ENCODE peak calls at places on chromosomes 6 and 20, in ten cellular contexts. F, I, C, G, J, X, P, N, H and B are unnamed samples.

GRCh38 chr20:57698191-57698866 is 11.5 kb downstream of the PMEPA1 start:
- DNase-seq in F (no peak), I (peak; percentile 91), C (no peak), G (peak; percentile 97), J (peak; percentile 83), X (peak; percentile 94), P (peak; percentile 40), N (peak; percentile 99), H (no peak), B (peak; percentile 73)

GRCh38 chr20:7691647-7692046 is 248.6 kb downstream of the HAO1 start:
- DNase-seq in F (no peak), I (no peak), C (no peak), G (no peak), J (no peak), X (peak; percentile 11), P (no peak), N (no peak), H (no peak), B (no peak)

GRCh38 chr20:58852559-58853271 is at the start of gene GNAS:
- DNase-seq in F (peak; percentile 47), I (peak; percentile 54), C (no peak), G (peak; percentile 76), J (no peak), X (peak; percentile 70), P (no peak), N (no peak), H (no peak), B (peak; percentile 71)

GRCh38 chr6:152529364-152529763 is 107.8 kb downstream of the SYNE1 start:
- DNase-seq in F (no peak), I (no peak), C (no peak), G (peak; percentile 32), J (no peak), X (no peak), P (no peak), N (no peak), H (no peak), B (no peak)

GRCh38 chr20:41245086-41245707 is 72.3 kb downstream of the ZHX3 start:
- DNase-seq in F (no peak), I (no peak), C (no peak), G (peak; percentile 66), J (no peak), X (peak; percentile 54), P (no peak), N (no peak), H (peak; percentile 7), B (no peak)

GRCh38 chr6:20840675-20841074 is 306.4 kb downstream of the CDKAL1 start:
- DNase-seq in F (no peak), I (no peak), C (no peak), G (peak; percentile 78), J (no peak), X (peak; percentile 69), P (no peak), N (no peak), H (no peak), B (no peak)

GRCh38 chr20:707711-708110 is 32.1 kb upstream of the SCRT2 start:
- DNase-seq in F (peak; percentile 2), I (no peak), C (no peak), G (no peak), J (no peak), X (no peak), P (peak; percentile 10), N (no peak), H (no peak), B (no peak)

GRCh38 chr6:113858067-113858604 is 991 bp downstream of the MARCKS start:
- DNase-seq in F (no peak), I (peak; percentile 2), C (peak; percentile 51), G (peak; percentile 61), J (peak; percentile 65), X (peak; percentile 54), P (peak; percentile 46), N (no peak), H (no peak), B (peak; percentile 40)

GRCh38 chr6:98971303-98971702 is 23.6 kb upstream of the FBXL4 start:
- DNase-seq in F (no peak), I (no peak), C (no peak), G (no peak), J (no peak), X (no peak), P (no peak), N (no peak), H (no peak), B (no peak)

GRCh38 chr6:33172307-33173227 is 19.7 kb downstream of the COL11A2 start:
- DNase-seq in F (no peak), I (peak; percentile 29), C (no peak), G (peak; percentile 53), J (no peak), X (peak; percentile 43), P (no peak), N (no peak), H (no peak), B (peak; percentile 27)

GRCh38 chr20:43926691-43927090 is 12.0 kb downstream of the TOX2 start:
- DNase-seq in F (no peak), I (no peak), C (no peak), G (no peak), J (no peak), X (no peak), P (no peak), N (no peak), H (no peak), B (no peak)

GRCh38 chr6:148760143-148760505 is 13.3 kb downstream of the UST start:
- DNase-seq in F (no peak), I (no peak), C (no peak), G (no peak), J (no peak), X (no peak), P (no peak), N (no peak), H (no peak), B (no peak)

GRCh38 chr6:44935693-44936300 is 392.3 kb upstream of the RUNX2 start:
- DNase-seq in F (no peak), I (no peak), C (no peak), G (no peak), J (no peak), X (peak; percentile 7), P (no peak), N (no peak), H (no peak), B (no peak)

GRCh38 chr6:119349041-119349340 is 570 bp downstream of the MAN1A1 start:
- DNase-seq in F (no peak), I (no peak), C (no peak), G (no peak), J (peak; percentile 64), X (no peak), P (peak; percentile 26), N (no peak), H (no peak), B (no peak)

GRCh38 chr20:21826946-21827345 is 121.5 kb downstream of the PAX1 start:
- DNase-seq in F (no peak), I (no peak), C (no peak), G (no peak), J (no peak), X (no peak), P (no peak), N (no peak), H (no peak), B (peak; percentile 52)

GRCh38 chr6:151940307-151940706 is 132.8 kb downstream of the ESR1 start:
- DNase-seq in F (no peak), I (no peak), C (no peak), G (no peak), J (no peak), X (no peak), P (no peak), N (no peak), H (no peak), B (no peak)

GRCh38 chr6:16472349-16473069 is 234.1 kb downstream of the GMPR start:
- DNase-seq in F (no peak), I (no peak), C (no peak), G (peak; percentile 76), J (no peak), X (peak; percentile 74), P (no peak), N (no peak), H (no peak), B (peak; percentile 60)

GRCh38 chr6:77466055-77467028 is 3.1 kb upstream of the HTR1B start:
- DNase-seq in F (peak; percentile 46), I (peak; percentile 15), C (no peak), G (peak; percentile 83), J (no peak), X (peak; percentile 82), P (peak; percentile 61), N (no peak), H (no peak), B (no peak)

GRCh38 chr6:132410840-132411239 is 9.6 kb upstream of the MOXD1 start:
- DNase-seq in F (no peak), I (peak; percentile 37), C (no peak), G (no peak), J (no peak), X (no peak), P (no peak), N (no peak), H (no peak), B (no peak)

DNA sequence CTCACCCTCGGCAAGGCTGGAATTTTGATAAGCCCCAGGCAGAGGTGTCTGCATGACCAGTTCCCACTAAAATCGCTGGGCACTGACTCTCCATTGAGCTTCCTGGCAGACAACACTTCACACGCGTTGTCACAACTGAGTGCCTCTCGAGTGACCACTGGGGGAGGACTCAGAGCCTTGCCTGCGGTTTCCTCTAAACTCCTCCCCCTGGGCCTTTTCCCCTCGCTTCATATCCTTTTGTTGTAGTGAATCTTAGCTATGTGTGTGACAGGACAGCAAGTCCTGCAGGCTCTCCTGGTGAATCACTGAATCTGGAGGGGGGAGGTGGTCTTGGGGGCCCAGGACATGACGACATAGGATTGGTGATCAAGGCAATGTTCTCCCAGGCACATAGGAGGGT is 670.8 kb downstream of the PRKN start:
- DNase-seq in F (no peak), I (peak; percentile 16), C (no peak), G (peak; percentile 49), J (no peak), X (peak; percentile 45), P (no peak), N (no peak), H (peak; percentile 11), B (no peak)
- H3K4me3 ChIP-seq in F (no peak overlapping the region), I (no peak overlapping the region), C (no peak overlapping the region), G (peak overlapping the region; percentile 12), J (no peak overlapping the region), X (no peak overlapping the region), P (no peak overlapping the region), N (no peak overlapping the region), H (no peak overlapping the region), B (no peak overlapping the region)

GRCh38 chr20:24337551-24337950 is 131.9 kb upstream of the SYNDIG1 start:
- DNase-seq in F (no peak), I (no peak), C (no peak), G (no peak), J (no peak), X (no peak), P (no peak), N (no peak), H (no peak), B (no peak)
- H3K4me3 ChIP-seq in F (no peak overlapping the region), I (no peak overlapping the region), C (no peak overlapping the region), G (no peak overlapping the region), J (no peak overlapping the region), X (no peak overlapping the region), P (no peak overlapping the region), N (no peak overlapping the region), H (no peak overlapping the region), B (no peak overlapping the region)

GRCh38 chr6:138605958-138606357 is 106.7 kb upstream of the NHSL1 start:
- DNase-seq in F (no peak), I (peak; percentile 26), C (no peak), G (no peak), J (no peak), X (no peak), P (no peak), N (no peak), H (no peak), B (no peak)
- H3K4me3 ChIP-seq in F (no peak overlapping the region), I (no peak overlapping the region), C (no peak overlapping the region), G (no peak overlapping the region), J (no peak overlapping the region), X (no peak overlapping the region), P (no peak overlapping the region), N (no peak overlapping the region), H (no peak overlapping the region), B (no peak overlapping the region)

GRCh38 chr6:10531513-10531912 is 10.4 kb downstream of the GCNT2 start:
- DNase-seq in F (no peak), I (peak; percentile 82), C (no peak), G (no peak), J (no peak), X (no peak), P (no peak), N (no peak), H (no peak), B (no peak)
- H3K4me3 ChIP-seq in F (peak overlapping the region; percentile 57), I (peak overlapping the region; percentile 90), C (no peak overlapping the region), G (no peak overlapping the region), J (peak overlapping the region; percentile 57), X (no peak overlapping the region), P (peak overlapping the region; percentile 37), N (peak overlapping the region; percentile 93), H (no peak overlapping the region), B (no peak overlapping the region)